ENCODE peak calls at places on chromosomes 16 and 17, in four cellular contexts. Y is A549, E is GM23338, M is Panc1. O is an unnamed sample.

GRCh38 chr16:72291531-72291981 is 119.6 kb upstream of the PMFBP1 start:
- DNase-seq in E (no peak), Y (peak; percentile 53), M (peak; percentile 27), O (no peak)

GRCh38 chr16:55912022-55912421 is 36.8 kb upstream of the CES5A start:
- DNase-seq in M (no peak), E (no peak), Y (no peak), O (no peak)

GRCh38 chr17:70597774-70598173 is 428.4 kb downstream of the KCNJ2 start:
- DNase-seq in M (no peak), E (no peak), Y (no peak), O (no peak)

GRCh38 chr17:44829558-44830358 is at the start of gene GJC1:
- DNase-seq in E (peak; percentile 85), M (no peak), Y (peak; percentile 49), O (no peak)

GRCh38 chr17:19397556-19398041 is 10.6 kb upstream of the MFAP4 start:
- DNase-seq in Y (no peak), E (peak; percentile 84), M (no peak), O (no peak)

GRCh38 chr16:85699628-85700027 is 10.9 kb upstream of the GINS2 start:
- DNase-seq in M (no peak), E (no peak), Y (no peak), O (no peak)

GRCh38 chr16:54584121-54584520 is 297.5 kb upstream of the IRX3 start:
- DNase-seq in Y (no peak), M (no peak), E (no peak), O (no peak)

GRCh38 chr17:72151565-72152391 is 31.0 kb downstream of the SOX9 start:
- DNase-seq in M (peak; percentile 82), Y (peak; percentile 99), E (peak; percentile 62), O (no peak)

GRCh38 chr17:17356149-17356930 is 53.2 kb downstream of the NT5M start:
- DNase-seq in M (peak; percentile 84), E (peak; percentile 92), Y (peak; percentile 96), O (no peak)

GRCh38 chr16:25912321-25912720 is 220.6 kb downstream of the HS3ST4 start:
- DNase-seq in E (no peak), M (no peak), Y (no peak), O (no peak)

GRCh38 chr16:7449306-7449705 is 116.7 kb downstream of the RBFOX1 start:
- DNase-seq in E (no peak), M (no peak), Y (no peak), O (no peak)

GRCh38 chr17:57624390-57624789 is 120.7 kb downstream of the CCDC182 start:
- DNase-seq in M (no peak), Y (no peak), E (no peak), O (no peak)

GRCh38 chr17:68290268-68290954 is 516 bp downstream of the SLC16A6 start:
- DNase-seq in M (no peak), Y (no peak), E (peak; percentile 74), O (no peak)

GRCh38 chr16:74321356-74321755 is 24.7 kb downstream of the PSMD7 start:
- DNase-seq in Y (no peak), M (no peak), E (no peak), O (peak; percentile 65)

GRCh38 chr16:69166221-69166833 is 20.6 kb upstream of the SNTB2 start:
- DNase-seq in E (no peak), M (no peak), Y (no peak), O (no peak)

GRCh38 chr16:88685156-88686061 is 898 bp downstream of the SNAI3 start:
- DNase-seq in Y (peak; percentile 84), E (peak; percentile 66), M (no peak), O (no peak)

GRCh38 chr16:78703951-78704350 is 604.5 kb downstream of the WWOX start:
- DNase-seq in E (no peak), Y (no peak), M (no peak), O (no peak)

GRCh38 chr17:4706121-4706520 is 2.2 kb upstream of the PELP1 start:
- DNase-seq in E (peak; percentile 47), M (no peak), Y (no peak), O (no peak)

GRCh38 chr16:72963921-72964320 is 84.0 kb downstream of the ZFHX3 start:
- DNase-seq in Y (no peak), E (no peak), M (no peak), O (no peak)

GRCh38 chr16:90008708-90009145 is 10.5 kb downstream of the DBNDD1 start:
- DNase-seq in M (no peak), Y (no peak), E (no peak), O (no peak)

GRCh38 chr17:76955191-76955590 is 87.0 kb downstream of the MGAT5B start:
- DNase-seq in Y (no peak), E (no peak), M (no peak), O (no peak)

GRCh38 chr17:20960871-20961270 is 81.9 kb downstream of the USP22 start:
- DNase-seq in Y (no peak), E (no peak), M (no peak), O (no peak)

GRCh38 chr17:80850109-80850508 is 141.5 kb upstream of the CHMP6 start:
- DNase-seq in M (no peak), Y (no peak), E (no peak), O (no peak)

GRCh38 chr17:2123467-2124251 is 68.8 kb downstream of the HIC1 start:
- DNase-seq in E (no peak), M (no peak), Y (no peak), O (peak; percentile 15)

GRCh38 chr16:14371778-14372431 is 258.2 kb downstream of the PARN start:
- DNase-seq in Y (no peak), M (no peak), E (peak; percentile 48), O (no peak)

GRCh38 chr17:32495347-32496253 is 8.8 kb downstream of the CDK5R1 start:
- DNase-seq in M (no peak), E (no peak), Y (no peak), O (no peak)

GRCh38 chr17:15263206-15263579 is 1.9 kb downstream of the PMP22 start:
- DNase-seq in Y (peak; percentile 73), M (no peak), E (peak; percentile 76), O (no peak)

GRCh38 chr16:46763147-46763546 is 15.0 kb upstream of the MYLK3 start:
- DNase-seq in Y (no peak), E (no peak), M (no peak), O (no peak)

GRCh38 chr17:19346351-19347255 is 15.9 kb downstream of the B9D1 start:
- DNase-seq in Y (peak; percentile 94), M (no peak), E (no peak), O (peak; percentile 5)

GRCh38 chr17:49001671-49002070 is 4.5 kb downstream of the IGF2BP1 start:
- DNase-seq in E (no peak), Y (no peak), M (no peak), O (no peak)

DNA sequence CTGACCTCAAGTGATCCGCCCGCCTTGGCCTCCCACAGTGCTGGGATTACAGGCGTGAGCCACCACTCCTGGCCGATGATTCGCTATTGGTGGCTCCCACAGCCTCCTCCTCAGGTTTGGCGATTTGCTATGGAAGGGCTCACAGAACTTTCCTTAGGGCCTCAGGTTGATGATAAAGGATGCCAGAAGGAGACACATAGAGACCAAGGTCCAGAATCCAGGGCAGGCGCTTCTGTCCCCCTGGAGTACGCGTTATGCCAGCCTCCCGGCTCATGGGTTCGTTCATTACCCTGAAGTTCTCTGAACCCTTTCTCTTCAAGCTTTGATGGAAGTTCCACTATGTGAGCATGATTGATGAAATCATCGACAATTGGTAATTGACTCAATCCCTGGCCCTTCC is 19.9 kb downstream of the LGALS3BP start:
- DNase-seq in M (no peak), Y (no peak), E (no peak), O (no peak)
- TF ChIP-seq CTCF in M (no peak), Y (no peak), E (no peak), O (no peak)

GRCh38 chr16:21949713-21950260 is 3.4 kb upstream of the UQCRC2 start:
- DNase-seq in Y (no peak), E (no peak), M (no peak), O (no peak)

GRCh38 chr16:21953541-21953902 is 361 bp downstream of the UQCRC2 start:
- DNase-seq in Y (no peak), M (no peak), E (no peak), O (no peak)

GRCh38 chr16:21952793-21953540 is at the start of gene UQCRC2:
- DNase-seq in Y (peak; percentile 94), M (peak; percentile 89), E (peak; percentile 97), O (peak; percentile 90)

GRCh38 chr16:21952040-21952792 is 945 bp upstream of the UQCRC2 start:
- DNase-seq in E (peak; percentile 87), Y (peak; percentile 66), M (no peak), O (peak; percentile 66)

GRCh38 chr16:21950782-21951521 is 2.2 kb upstream of the UQCRC2 start:
- DNase-seq in M (peak; percentile 12), Y (peak; percentile 54), E (peak; percentile 17), O (no peak)
- H3K4me3 ChIP-seq in M (no peak overlapping the region), Y (no peak overlapping the region), E (no peak overlapping the region), O (no peak overlapping the region)

GRCh38 chr17:74744349-74744713 is 4.1 kb upstream of the NHERF1 start:
- DNase-seq in E (no peak), M (no peak), Y (no peak), O (no peak)

GRCh38 chr17:74742153-74742515 is 5.1 kb downstream of the RAB37 start:
- DNase-seq in M (no peak), E (no peak), Y (no peak), O (no peak)

GRCh38 chr17:74744714-74745547 is 3.5 kb upstream of the NHERF1 start:
- DNase-seq in M (peak; percentile 52), E (peak; percentile 81), Y (peak; percentile 91), O (no peak)

GRCh38 chr17:74743755-74744154 is 4.7 kb upstream of the NHERF1 start:
- DNase-seq in M (no peak), E (no peak), Y (no peak), O (no peak)

GRCh38 chr17:74742978-74743545 is 5.4 kb upstream of the NHERF1 start:
- DNase-seq in M (no peak), E (no peak), Y (no peak), O (no peak)
- TF ChIP-seq REST in M (no peak), E (no peak), Y (no peak), O (no peak)

GRCh38 chr16:1584926-1585487 is 26.9 kb downstream of the IFT140 start:
- DNase-seq in E (no peak), Y (no peak), M (no peak), O (no peak)

GRCh38 chr16:1581804-1582203 is 30.1 kb downstream of the IFT140 start:
- DNase-seq in E (no peak), Y (no peak), M (no peak), O (no peak)

GRCh38 chr16:1580956-1581355 is 30.9 kb downstream of the IFT140 start:
- DNase-seq in E (no peak), Y (no peak), M (no peak), O (no peak)

GRCh38 chr16:1580256-1580655 is 31.6 kb downstream of the IFT140 start:
- DNase-seq in E (no peak), M (no peak), Y (no peak), O (peak; percentile 21)

DNA sequence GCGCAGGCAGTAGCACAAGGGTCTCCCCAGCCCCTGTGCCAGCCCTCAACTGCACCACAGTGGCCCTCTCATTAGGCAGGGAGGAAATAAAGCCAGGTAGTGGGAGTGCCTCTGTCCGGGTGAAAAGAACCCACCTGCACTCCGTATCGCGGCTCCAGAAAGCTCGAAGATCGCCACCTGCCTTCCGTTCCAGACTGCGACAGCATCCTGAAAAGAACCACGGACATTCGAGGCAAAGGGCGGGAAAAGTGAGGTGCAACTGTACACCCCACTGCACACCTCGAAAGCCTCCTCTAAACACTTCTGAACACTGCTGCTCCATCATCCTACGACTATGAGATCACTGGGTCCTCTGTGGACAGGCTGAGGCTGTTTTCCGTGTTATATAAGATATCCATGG is 28.7 kb downstream of the IFT140 start:
- DNase-seq in Y (no peak), E (peak; percentile 37), M (no peak), O (no peak)
- TF ChIP-seq CTCF in Y (no peak), E (peak; percentile 38), M (no peak), O (no peak)

GRCh38 chr16:57863434-57864160 is 61.3 kb upstream of the KIFC3 start:
- DNase-seq in M (peak; percentile 42), E (peak; percentile 88), Y (peak; percentile 65), O (no peak)
- H3K4me3 ChIP-seq in M (no peak overlapping the region), E (no peak overlapping the region), Y (peak overlapping the region; percentile 51), O (no peak overlapping the region)